ENCODE peak calls at places on chromosome 7, in ten cellular contexts. R, Z, P, Y, C, O, D, B, H and Q are unnamed samples.

GRCh38 chr7:40884226-40884625 is 749.4 kb downstream of the SUGCT start:
- DNase-seq in R (no peak), Z (no peak), P (no peak), Y (no peak), C (no peak), O (no peak), D (no peak), B (no peak), H (no peak), Q (no peak)

GRCh38 chr7:24968165-24968564 is 11.8 kb downstream of the OSBPL3 start:
- DNase-seq in R (no peak), Z (no peak), P (no peak), Y (no peak), C (no peak), O (no peak), D (no peak), B (no peak), H (no peak), Q (no peak)

GRCh38 chr7:68573271-68574000 is 1024.8 kb upstream of the AUTS2 start:
- DNase-seq in R (no peak), Z (no peak), P (no peak), Y (no peak), C (no peak), O (no peak), D (no peak), B (no peak), H (no peak), Q (no peak)

GRCh38 chr7:84182301-84182700 is 12.3 kb downstream of the SEMA3A start:
- DNase-seq in R (no peak), Z (no peak), P (no peak), Y (no peak), C (no peak), O (no peak), D (no peak), B (no peak), H (no peak), Q (no peak)

GRCh38 chr7:24378871-24379608 is 95.0 kb downstream of the NPY start:
- DNase-seq in R (no peak), Z (no peak), P (no peak), Y (no peak), C (no peak), O (no peak), D (no peak), B (no peak), H (no peak), Q (no peak)

GRCh38 chr7:5429857-5430611 is 6.4 kb upstream of the TNRC18 start:
- DNase-seq in R (peak; percentile 61), Z (peak; percentile 48), P (peak; percentile 77), Y (peak; percentile 73), C (no peak), O (no peak), D (no peak), B (peak; percentile 83), H (peak; percentile 56), Q (no peak)

GRCh38 chr7:83550100-83550499 is 98.8 kb downstream of the SEMA3E start:
- DNase-seq in R (no peak), Z (no peak), P (no peak), Y (no peak), C (no peak), O (no peak), D (no peak), B (no peak), H (no peak), Q (no peak)

GRCh38 chr7:15839415-15840100 is 153.1 kb upstream of the MEOX2 start:
- DNase-seq in R (peak; percentile 58), Z (peak; percentile 81), P (peak; percentile 70), Y (peak; percentile 67), C (peak; percentile 32), O (no peak), D (no peak), B (no peak), H (peak; percentile 78), Q (no peak)

GRCh38 chr7:32536585-32536984 is 41.3 kb downstream of the AVL9 start:
- DNase-seq in R (no peak), Z (no peak), P (no peak), Y (no peak), C (no peak), O (no peak), D (no peak), B (no peak), H (no peak), Q (no peak)

GRCh38 chr7:141550694-141551079 is 523 bp upstream of the AGK start:
- DNase-seq in R (peak; percentile 32), Z (no peak), P (no peak), Y (no peak), C (no peak), O (no peak), D (no peak), B (peak; percentile 21), H (peak; percentile 19), Q (no peak)

DNA sequence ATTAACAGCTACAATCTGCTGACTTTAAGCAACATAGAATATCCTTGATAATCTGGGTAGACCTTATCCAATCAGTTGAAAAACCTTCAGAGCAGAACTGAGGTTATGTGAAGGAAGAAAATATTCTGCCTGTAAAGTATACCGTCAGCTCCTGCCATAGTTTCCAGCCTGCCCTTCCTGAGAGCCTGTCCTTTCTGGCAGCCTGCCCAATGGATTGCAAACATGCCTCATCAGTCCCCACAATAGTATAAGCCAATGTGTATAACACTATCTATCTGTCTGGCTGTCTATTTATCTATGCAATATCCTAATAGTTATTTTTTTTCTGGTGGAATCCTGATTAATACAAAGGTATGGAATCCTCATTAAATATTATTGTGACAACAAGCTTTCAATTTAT is 489.2 kb upstream of the KCND2 start:
- DNase-seq in R (no peak), Z (no peak), P (no peak), Y (no peak), C (no peak), O (no peak), D (no peak), B (no peak), H (no peak), Q (peak; percentile 29)
- H3K4me3 ChIP-seq in R (no peak overlapping the region), Z (no peak overlapping the region), P (no peak overlapping the region), Y (no peak overlapping the region), C (no peak overlapping the region), O (no peak overlapping the region), D (no peak overlapping the region), B (no peak overlapping the region), H (no peak overlapping the region), Q (no peak overlapping the region)

GRCh38 chr7:99521399-99521798 is 16.9 kb downstream of the ZKSCAN5 start:
- DNase-seq in R (no peak), Z (no peak), P (no peak), Y (no peak), C (no peak), O (no peak), D (no peak), B (no peak), H (no peak), Q (no peak)

GRCh38 chr7:99531354-99531765 is 20.6 kb downstream of the FAM200A start:
- DNase-seq in R (no peak), Z (no peak), P (peak; percentile 12), Y (no peak), C (no peak), O (no peak), D (no peak), B (no peak), H (no peak), Q (no peak)

DNA sequence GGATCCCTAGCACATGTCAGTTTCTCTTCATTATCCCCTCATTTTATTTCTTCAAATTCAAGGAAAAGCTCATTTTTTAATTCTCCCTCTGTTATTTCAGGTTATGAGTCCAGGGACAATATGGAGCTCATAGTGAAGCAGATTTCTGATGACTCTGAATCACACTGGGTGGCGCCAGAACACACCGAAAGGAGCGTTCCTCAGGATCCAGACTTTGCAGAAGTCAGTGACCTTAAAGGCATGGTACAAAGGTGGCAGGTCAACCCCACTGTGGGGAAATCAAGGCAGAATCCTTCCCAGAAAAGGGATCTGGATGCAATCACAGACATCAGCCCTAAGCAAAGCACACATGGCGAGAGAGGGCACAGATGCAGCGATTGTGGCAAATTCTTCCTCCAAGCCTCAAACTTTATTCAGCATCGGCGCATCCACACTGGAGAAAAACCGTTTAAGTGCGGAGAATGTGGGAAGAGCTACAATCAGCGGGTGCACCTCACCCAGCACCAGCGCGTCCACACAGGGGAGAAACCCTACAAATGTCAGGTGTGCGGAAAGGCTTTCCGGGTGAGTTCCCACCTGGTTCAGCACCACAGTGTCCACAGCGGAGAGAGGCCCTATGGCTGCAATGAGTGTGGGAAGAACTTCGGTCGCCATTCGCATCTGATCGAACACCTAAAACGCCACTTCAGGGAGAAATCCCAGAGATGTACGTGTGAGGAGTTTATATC is 21.4 kb downstream of the ZKSCAN5 start:
- DNase-seq in R (no peak), Z (no peak), P (peak; percentile 25), Y (no peak), C (no peak), O (peak; percentile 30), D (no peak), B (no peak), H (no peak), Q (no peak)
- TF ChIP-seq CTCF in R (no peak), Z (no peak), P (no peak), Y (no peak), C (no peak), O (no peak), D (no peak), B (no peak), H (no peak), Q (no peak)

GRCh38 chr7:101137651-101138148 is 10.8 kb downstream of the SERPINE1 start:
- DNase-seq in R (no peak), Z (no peak), P (no peak), Y (peak; percentile 63), C (no peak), O (no peak), D (no peak), B (no peak), H (no peak), Q (no peak)
- H3K27ac ChIP-seq in R (peak overlapping the region; percentile 84), Z (no peak overlapping the region), P (peak overlapping the region; percentile 78), Y (peak overlapping the region; percentile 87), C (peak overlapping the region; percentile 32), O (no peak overlapping the region), D (no peak overlapping the region), B (peak overlapping the region; percentile 40), H (peak overlapping the region; percentile 60), Q (peak overlapping the region; percentile 47)

GRCh38 chr7:92717982-92718716 is 118.2 kb downstream of the CDK6 start:
- DNase-seq in R (peak; percentile 25), Z (peak; percentile 71), P (peak; percentile 72), Y (peak; percentile 81), C (peak; percentile 32), O (peak; percentile 44), D (peak; percentile 75), B (peak; percentile 60), H (no peak), Q (no peak)
- H3K4me3 ChIP-seq in R (peak overlapping the region; percentile 40), Z (peak overlapping the region; percentile 24), P (peak overlapping the region; percentile 58), Y (peak overlapping the region; percentile 61), C (peak overlapping the region; percentile 54), O (peak overlapping the region; percentile 41), D (peak overlapping the region; percentile 68), B (peak overlapping the region; percentile 56), H (peak overlapping the region; percentile 60), Q (peak overlapping the region; percentile 58)

GRCh38 chr7:103752995-103753394 is 236.5 kb downstream of the RELN start:
- DNase-seq in R (no peak), Z (no peak), P (no peak), Y (no peak), C (no peak), O (no peak), D (no peak), B (no peak), H (no peak), Q (no peak)
- TF ChIP-seq CTCF in R (no peak), Z (no peak), P (no peak), Y (no peak), C (no peak), O (no peak), D (no peak), B (no peak), H (no peak), Q (no peak)